ENCODE peak calls at places on chromosomes 3 and 15, in ten cellular contexts. F, E, P, J, G, S, D, Y, K and A are unnamed samples. For H3K4me1, the result is how much of the 10 kb centered on the place peaks cover.

GRCh38 chr15:72827216-72827615 is 43.7 kb upstream of the ADPGK start:
- DNase-seq in Y (no peak), S (no peak), J (no peak), F (no peak), G (no peak), E (no peak), P (no peak), K (no peak), D (peak), A (no peak)

GRCh38 chr3:53140575-53141467 is 10.6 kb upstream of the RFT1 start:
- DNase-seq in Y (no peak), K (no peak), F (no peak), P (no peak), J (no peak), S (no peak), E (no peak), D (no peak), G (no peak), A (no peak)

GRCh38 chr3:3200632-3201212 is 21.2 kb upstream of the CRBN start:
- DNase-seq in F (no peak), J (peak), S (peak), G (peak), D (peak), K (no peak), Y (peak), E (peak), P (no peak), A (peak)

GRCh38 chr3:136332776-136333175 is 82.6 kb downstream of the PCCB start:
- DNase-seq in E (no peak), G (no peak), K (no peak), Y (no peak), S (peak), D (no peak), F (no peak), J (no peak), P (no peak), A (no peak)

GRCh38 chr15:31974855-31975421 is 55.4 kb upstream of the CHRNA7 start:
- DNase-seq in S (no peak), F (no peak), G (no peak), D (no peak), E (peak), J (no peak), P (no peak), K (no peak), Y (peak), A (peak)

GRCh38 chr15:67144609-67145306 is 79.4 kb downstream of the SMAD3 start:
- DNase-seq in F (no peak), S (no peak), G (no peak), K (no peak), D (no peak), P (no peak), Y (no peak), E (no peak), J (no peak), A (peak)

GRCh38 chr15:80727196-80727595 is 32.1 kb downstream of the ABHD17C start:
- DNase-seq in G (no peak), K (no peak), D (no peak), S (no peak), F (no peak), J (no peak), E (no peak), Y (no peak), P (no peak), A (peak)

GRCh38 chr3:14534379-14535191 is 5.6 kb downstream of the GRIP2 start:
- DNase-seq in D (no peak), Y (no peak), J (no peak), F (no peak), S (no peak), G (no peak), E (no peak), P (no peak), K (peak), A (no peak)

GRCh38 chr3:188554404-188554803 is 400.4 kb downstream of the LPP start:
- DNase-seq in J (no peak), F (no peak), G (no peak), S (no peak), K (no peak), D (peak), Y (no peak), P (no peak), E (no peak), A (no peak)

GRCh38 chr3:43641306-43642114 is 19.7 kb upstream of the ANO10 start:
- DNase-seq in K (no peak), S (no peak), F (no peak), E (no peak), P (no peak), J (no peak), Y (no peak), D (no peak), G (no peak), A (no peak)

DNA sequence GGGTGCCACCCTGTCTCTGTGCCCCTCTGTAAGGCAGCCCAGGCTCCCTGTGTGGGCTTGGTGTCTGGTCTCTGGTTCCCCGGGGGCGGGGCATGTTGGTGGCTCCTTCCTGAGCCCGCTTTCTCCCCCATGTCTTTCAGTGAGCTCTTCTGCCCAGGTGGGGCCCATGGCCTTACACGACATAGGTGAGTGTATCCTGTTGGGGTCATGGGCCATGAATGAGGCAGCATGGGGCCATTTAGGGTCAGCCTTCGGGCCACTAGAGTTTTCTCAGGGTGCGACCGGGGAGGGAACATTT is 195.1 kb downstream of the UBE3A start:
- DNase-seq in J (peak), Y (peak), P (no peak), S (no peak), D (no peak), F (no peak), K (peak), G (no peak), E (no peak), A (peak)
- TF ChIP-seq POLR2A in J (no peak), Y (no peak), P (no peak), S (no peak), D (no peak), F (no peak), K (no peak), G (no peak), E (no peak), A (no peak)

DNA sequence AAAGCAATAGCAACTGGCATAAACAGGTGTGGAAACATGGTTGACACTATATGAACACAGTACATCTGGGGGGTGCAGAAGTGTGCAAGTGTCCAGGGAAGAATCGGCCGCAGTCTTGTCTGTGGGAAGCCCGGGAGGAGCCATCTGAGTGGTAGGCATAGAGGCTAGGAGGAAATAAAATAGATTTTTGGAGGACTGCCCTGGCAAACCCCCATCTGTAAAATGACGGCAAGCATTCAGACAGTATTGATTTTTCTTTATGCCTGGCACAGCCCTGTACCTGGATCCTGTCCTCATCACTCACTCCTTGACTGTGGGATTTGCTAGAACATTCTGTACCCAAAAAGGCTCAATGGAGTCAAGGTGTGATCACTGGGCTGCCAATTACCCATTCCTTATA is 31.3 kb downstream of the THSD4 start:
- DNase-seq in Y (no peak), E (no peak), F (no peak), J (no peak), G (no peak), S (no peak), P (no peak), D (no peak), K (no peak), A (no peak)
- H3K4me3 ChIP-seq in Y (no peak), E (no peak), F (no peak), J (no peak), G (no peak), S (no peak), P (no peak), D (no peak), K (no peak), A (no peak)

DNA sequence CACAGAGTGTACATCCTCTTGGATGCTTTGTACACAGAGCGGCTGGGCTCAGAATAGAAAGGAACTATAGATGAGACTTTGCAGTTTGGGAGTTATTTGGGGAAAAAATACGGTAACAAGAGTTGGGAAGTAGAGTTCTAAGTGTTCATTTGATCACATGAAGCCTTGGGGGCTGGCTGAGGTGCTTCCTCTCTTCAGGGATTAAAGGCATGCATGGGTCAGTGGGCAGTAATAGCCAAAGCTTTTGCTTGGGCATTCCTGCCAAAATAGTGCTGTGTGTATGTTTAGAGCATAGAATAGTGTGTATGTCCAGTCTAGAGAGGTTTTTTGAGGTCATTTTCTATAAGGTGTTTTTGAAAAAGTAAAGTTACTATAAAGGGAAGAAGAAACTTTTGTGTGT is 12.8 kb downstream of the AKAP13 start:
- DNase-seq in K (no peak), P (no peak), E (no peak), F (no peak), Y (no peak), G (no peak), D (no peak), J (no peak), S (no peak), A (peak)
- H3K4me1 ChIP-seq in K (under half), P (under half), E (half or more), F (under half), Y (under half), G (half or more), D (under half), J (under half), S (under half), A (half or more)

DNA sequence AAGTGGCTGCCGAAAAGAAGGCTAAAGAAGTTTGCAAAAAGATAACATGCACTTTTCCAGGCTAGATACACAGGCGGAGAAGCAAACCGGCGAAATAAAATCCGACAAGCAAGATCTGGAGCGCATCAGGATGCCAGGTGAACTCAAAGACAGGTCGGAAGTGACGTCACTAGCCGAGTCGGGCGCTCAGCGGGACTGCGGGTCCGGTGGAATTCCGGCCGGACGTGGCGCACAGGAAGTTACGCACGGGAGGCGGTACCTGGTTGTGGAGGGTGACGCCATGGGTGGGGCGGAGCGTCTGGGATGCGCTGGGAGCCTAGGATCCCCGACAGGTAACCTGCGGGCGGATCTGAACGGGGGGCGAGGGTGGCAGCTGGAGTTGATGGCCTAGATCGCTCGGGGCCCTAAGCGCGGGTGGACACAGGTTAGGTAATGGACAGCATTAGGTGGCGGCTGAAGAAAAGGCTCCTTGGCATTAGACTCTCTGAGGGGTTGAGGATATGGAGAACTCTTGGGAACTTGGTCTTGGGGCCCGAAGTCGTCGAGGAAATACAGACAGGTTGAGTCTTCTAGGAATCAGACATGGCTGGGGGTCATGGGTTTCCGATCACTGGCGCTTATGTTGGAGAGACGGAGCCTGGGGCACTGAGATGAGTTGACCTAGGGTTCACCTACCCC is 29.0 kb upstream of the EHHADH start:
- DNase-seq in P (peak), G (peak), S (peak), E (peak), D (peak), Y (peak), J (peak), K (peak), F (peak), A (peak)
- TF ChIP-seq POLR2A in P (no peak), G (peak), S (peak), E (peak), D (peak), Y (peak), J (no peak), K (no peak), F (no peak), A (peak)